ENCODE peak calls at places on chromosome 5, in five cellular contexts. O, L, A, N and S are unnamed samples.

GRCh38 chr5:43785198-43785597 is 182.2 kb downstream of the NNT start:
- DNase-seq in O (no peak), L (no peak), A (no peak), N (no peak), S (no peak)

GRCh38 chr5:1827410-1828397 is 26.5 kb downstream of the NDUFS6 start:
- DNase-seq in O (peak; percentile 36), L (peak; percentile 59), A (no peak), N (peak; percentile 12), S (no peak)

GRCh38 chr5:132094393-132095076 is 20.9 kb downstream of the CSF2 start:
- DNase-seq in O (no peak), L (no peak), A (no peak), N (no peak), S (no peak)

GRCh38 chr5:136374003-136374402 is 8.7 kb upstream of the TRPC7 start:
- DNase-seq in O (no peak), L (peak; percentile 41), A (no peak), N (no peak), S (no peak)

GRCh38 chr5:156326718-156327259 is at the start of gene SGCD:
- DNase-seq in O (peak; percentile 77), L (no peak), A (peak; percentile 53), N (no peak), S (no peak)

GRCh38 chr5:84242286-84242685 is 142.4 kb downstream of the EDIL3 start:
- DNase-seq in O (no peak), L (no peak), A (no peak), N (no peak), S (no peak)

GRCh38 chr5:164376840-164377239 is 871.4 kb downstream of the MAT2B start:
- DNase-seq in O (no peak), L (no peak), A (no peak), N (no peak), S (no peak)

GRCh38 chr5:158390556-158390955 is 531.6 kb upstream of the CLINT1 start:
- DNase-seq in O (no peak), L (no peak), A (no peak), N (no peak), S (no peak)

GRCh38 chr5:147522435-147522834 is 12.6 kb upstream of the DPYSL3 start:
- DNase-seq in O (no peak), L (no peak), A (no peak), N (no peak), S (no peak)

GRCh38 chr5:68562308-68562707 is 346.8 kb downstream of the PIK3R1 start:
- DNase-seq in O (peak; percentile 17), L (no peak), A (no peak), N (no peak), S (no peak)

GRCh38 chr5:131392461-131393095 is 128.7 kb downstream of the CDC42SE2 start:
- DNase-seq in O (no peak), L (no peak), A (no peak), N (no peak), S (no peak)

GRCh38 chr5:112217847-112218579 is 201.1 kb downstream of the EPB41L4A start:
- DNase-seq in O (no peak), L (no peak), A (no peak), N (no peak), S (no peak)

GRCh38 chr5:132074772-132075718 is 1.5 kb downstream of the CSF2 start:
- DNase-seq in O (no peak), L (no peak), A (no peak), N (no peak), S (no peak)

GRCh38 chr5:77454123-77454522 is 38.0 kb downstream of the WDR41 start:
- DNase-seq in O (no peak), L (no peak), A (no peak), N (no peak), S (no peak)

GRCh38 chr5:169980418-169981053 is at the start of gene INSYN2B:
- DNase-seq in O (peak; percentile 82), L (peak; percentile 84), A (peak; percentile 18), N (no peak), S (no peak)

GRCh38 chr5:116272281-116272941 is 187.6 kb downstream of the COMMD10 start:
- DNase-seq in O (no peak), L (no peak), A (no peak), N (no peak), S (no peak)

GRCh38 chr5:147803941-147804717 is 21.6 kb upstream of the JAKMIP2 start:
- DNase-seq in O (no peak), L (no peak), A (no peak), N (no peak), S (no peak)

GRCh38 chr5:91312698-91313097 is 70.4 kb downstream of the ARRDC3 start:
- DNase-seq in O (no peak), L (no peak), A (no peak), N (no peak), S (no peak)

GRCh38 chr5:130555429-130555828 is 609.6 kb downstream of the HINT1 start:
- DNase-seq in O (no peak), L (peak; percentile 21), A (no peak), N (no peak), S (no peak)

GRCh38 chr5:107558951-107559350 is 111.8 kb downstream of the EFNA5 start:
- DNase-seq in O (no peak), L (peak; percentile 48), A (no peak), N (no peak), S (no peak)

GRCh38 chr5:107554776-107555424 is 115.8 kb downstream of the EFNA5 start:
- DNase-seq in O (no peak), L (no peak), A (no peak), N (no peak), S (no peak)

GRCh38 chr5:107555425-107556090 is 115.2 kb downstream of the EFNA5 start:
- DNase-seq in O (no peak), L (no peak), A (no peak), N (no peak), S (no peak)

GRCh38 chr5:107556575-107556974 is 114.2 kb downstream of the EFNA5 start:
- DNase-seq in O (no peak), L (no peak), A (no peak), N (no peak), S (no peak)

GRCh38 chr5:107557051-107557658 is 113.6 kb downstream of the EFNA5 start:
- DNase-seq in O (no peak), L (peak; percentile 58), A (no peak), N (no peak), S (no peak)
- TF ChIP-seq CTCF in O (no peak), L (no peak), A (no peak), N (no peak), S (no peak)

GRCh38 chr5:9339206-9339818 is 206.6 kb downstream of the SEMA5A start:
- DNase-seq in O (no peak), L (peak; percentile 42), A (no peak), N (no peak), S (no peak)
- TF ChIP-seq CTCF in O (no peak), L (peak; percentile 48), A (no peak), N (no peak), S (no peak)

GRCh38 chr5:162217037-162217436 is 149.5 kb downstream of the GABRG2 start:
- DNase-seq in O (no peak), L (no peak), A (no peak), N (no peak), S (no peak)

GRCh38 chr5:162227075-162227474 is 159.5 kb downstream of the GABRG2 start:
- DNase-seq in O (no peak), L (peak; percentile 12), A (no peak), N (no peak), S (no peak)

GRCh38 chr5:162221884-162222283 is 154.3 kb downstream of the GABRG2 start:
- DNase-seq in O (no peak), L (no peak), A (no peak), N (no peak), S (no peak)
- TF ChIP-seq CTCF in O (no peak), L (no peak), A (no peak), N (no peak), S (no peak)

GRCh38 chr5:129177451-129177850 is 82.9 kb downstream of the ISOC1 start:
- DNase-seq in O (no peak), L (no peak), A (no peak), N (no peak), S (no peak)

GRCh38 chr5:129174447-129174846 is 79.9 kb downstream of the ISOC1 start:
- DNase-seq in O (no peak), L (no peak), A (no peak), N (no peak), S (no peak)

GRCh38 chr5:129171194-129171944 is 76.8 kb downstream of the ISOC1 start:
- DNase-seq in O (no peak), L (no peak), A (peak; percentile 46), N (no peak), S (no peak)

DNA sequence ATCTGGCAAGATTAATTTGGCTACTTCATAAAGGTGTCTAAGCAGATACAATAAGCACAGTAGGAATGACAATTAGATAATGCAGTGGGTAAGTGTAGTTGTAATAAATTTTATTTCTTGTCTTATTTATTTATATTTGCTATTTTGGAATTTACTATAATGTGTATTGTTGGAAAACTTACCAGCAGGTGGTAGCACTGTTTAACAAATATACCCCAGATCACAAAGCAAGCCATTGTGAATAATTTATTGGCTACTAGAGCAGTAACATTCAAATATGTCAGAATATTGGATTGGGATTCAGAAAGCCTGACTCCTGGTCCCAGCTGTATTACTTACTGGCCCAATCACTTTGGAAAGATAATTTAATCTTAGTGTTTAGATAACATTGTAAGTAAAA is 78.0 kb downstream of the ISOC1 start:
- DNase-seq in O (no peak), L (no peak), A (no peak), N (no peak), S (no peak)
- TF ChIP-seq CTCF in O (peak; percentile 24), L (no peak), A (peak; percentile 41), N (no peak), S (no peak)

GRCh38 chr5:141155540-141156374 is 5.9 kb downstream of the PCDHB6 start:
- DNase-seq in O (no peak), L (peak; percentile 61), A (no peak), N (no peak), S (no peak)
- TF ChIP-seq CTCF in O (no peak), L (peak; percentile 55), A (no peak), N (no peak), S (no peak)

GRCh38 chr5:81718300-81718699 is 32.6 kb downstream of the SSBP2 start:
- DNase-seq in O (no peak), L (no peak), A (no peak), N (no peak), S (no peak)

GRCh38 chr5:81729276-81729675 is 21.6 kb downstream of the SSBP2 start:
- DNase-seq in O (no peak), L (no peak), A (no peak), N (no peak), S (no peak)

GRCh38 chr5:81719743-81720142 is 31.2 kb downstream of the SSBP2 start:
- DNase-seq in O (no peak), L (no peak), A (no peak), N (no peak), S (no peak)

GRCh38 chr5:81721049-81721448 is 29.8 kb downstream of the SSBP2 start:
- DNase-seq in O (no peak), L (no peak), A (no peak), N (no peak), S (no peak)

DNA sequence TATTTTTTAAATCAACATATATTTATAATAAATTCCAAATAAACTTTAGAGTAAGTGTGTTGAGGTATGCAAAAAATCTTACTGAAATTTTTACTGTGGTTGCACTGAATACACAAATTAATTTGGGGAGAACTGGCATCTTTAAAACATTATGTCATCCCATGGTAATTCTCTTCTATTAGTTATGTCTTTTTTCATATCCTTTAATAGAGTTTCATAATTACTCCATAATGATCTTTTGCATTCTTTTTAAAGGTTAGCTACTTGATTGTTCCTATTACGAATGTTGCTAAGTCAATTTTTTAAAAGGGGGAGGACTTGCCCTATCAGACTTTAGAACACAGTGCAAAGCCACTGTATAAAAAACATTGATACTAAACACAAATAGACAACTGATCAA is 26.8 kb downstream of the SSBP2 start:
- DNase-seq in O (no peak), L (no peak), A (no peak), N (no peak), S (no peak)
- TF ChIP-seq CTCF in O (no peak), L (no peak), A (no peak), N (no peak), S (no peak)